ENCODE peak calls at places on chromosomes 16 and 17, in seven cellular contexts. D is IMR-90, C is KBM-7, Z is naive B cell, J is cardiac septum, E is GOT3, W is tibial artery. F is an unnamed sample.

GRCh38 chr16:23948949-23949392 is 113.2 kb downstream of the PRKCB start:
- DNase-seq in C (no peak), E (no peak), W (no peak), J (no peak), Z (no peak), D (no peak), F (no peak)

GRCh38 chr16:67391424-67392300 is 1.6 kb downstream of the TPPP3 start:
- DNase-seq in C (peak), D (no peak), J (peak), W (peak), Z (no peak), E (no peak), F (peak)

GRCh38 chr17:34575182-34575581 is 4.2 kb upstream of the TMEM132E start:
- DNase-seq in E (no peak), W (no peak), D (no peak), C (no peak), Z (no peak), J (no peak), F (no peak)

GRCh38 chr16:68257251-68257905 is 6.9 kb upstream of the SLC7A6 start:
- DNase-seq in E (no peak), C (peak), Z (peak), W (no peak), J (no peak), D (peak), F (peak)

GRCh38 chr17:64694207-64694606 is 32.1 kb upstream of the SMURF2 start:
- DNase-seq in D (peak), J (peak), E (peak), Z (no peak), C (no peak), W (peak), F (no peak)

GRCh38 chr16:84045001-84045817 is 2.6 kb upstream of the SLC38A8 start:
- DNase-seq in Z (no peak), D (no peak), C (no peak), E (no peak), W (no peak), J (no peak), F (no peak)

GRCh38 chr17:48241131-48241591 is 133.6 kb downstream of the SNX11 start:
- DNase-seq in W (no peak), C (peak), Z (no peak), D (peak), J (no peak), E (no peak), F (no peak)

GRCh38 chr17:13393841-13394710 is 207.7 kb downstream of the HS3ST3A1 start:
- DNase-seq in W (no peak), J (no peak), C (no peak), Z (no peak), D (peak), E (no peak), F (no peak)

GRCh38 chr16:67378642-67379041 is 14.7 kb downstream of the TPPP3 start:
- DNase-seq in Z (no peak), E (no peak), C (no peak), D (peak), J (no peak), W (no peak), F (no peak)

GRCh38 chr17:47948706-47949196 is 7.4 kb downstream of the PNPO start:
- DNase-seq in W (no peak), D (no peak), Z (no peak), C (no peak), E (no peak), J (no peak), F (no peak)

GRCh38 chr16:87874639-87875472 is 5.5 kb upstream of the SLC7A5 start:
- DNase-seq in C (no peak), E (no peak), Z (no peak), D (no peak), J (no peak), W (no peak), F (no peak)

GRCh38 chr17:40035162-40035559 is 19.0 kb downstream of the MED24 start:
- DNase-seq in Z (no peak), D (peak), E (no peak), W (no peak), C (peak), J (no peak), F (peak)

GRCh38 chr16:85170066-85171003 is 58.1 kb upstream of the CIBAR2 start:
- DNase-seq in C (no peak), Z (no peak), E (no peak), J (no peak), D (no peak), W (no peak), F (no peak)

GRCh38 chr17:37478187-37478586 is 11.5 kb upstream of the DUSP14 start:
- DNase-seq in E (no peak), J (no peak), D (peak), Z (no peak), W (peak), C (no peak), F (no peak)

GRCh38 chr17:42347198-42347597 is 41.0 kb downstream of the STAT3 start:
- DNase-seq in D (peak), W (peak), E (no peak), Z (no peak), C (no peak), J (no peak), F (no peak)

GRCh38 chr16:79049040-79049439 is 551.5 kb downstream of the MAF start:
- DNase-seq in Z (no peak), E (no peak), D (no peak), J (no peak), W (no peak), C (no peak), F (no peak)

GRCh38 chr16:68276223-68276622 is 11.9 kb downstream of the SLC7A6 start:
- DNase-seq in D (no peak), E (no peak), C (no peak), W (no peak), Z (no peak), J (no peak), F (no peak)

GRCh38 chr16:11610580-11610979 is 23.9 kb upstream of the LITAF start:
- DNase-seq in Z (no peak), D (no peak), C (no peak), J (no peak), W (no peak), E (no peak), F (no peak)

GRCh38 chr16:265711-266110 is 10.0 kb downstream of the RGS11 start:
- DNase-seq in J (no peak), W (no peak), E (no peak), D (no peak), C (no peak), Z (no peak), F (no peak)

GRCh38 chr17:67244621-67245072 is 349 bp downstream of the HELZ start:
- DNase-seq in J (no peak), D (no peak), Z (no peak), C (no peak), W (peak), E (peak), F (no peak)

GRCh38 chr17:82443465-82444283 is 6.9 kb downstream of the CYBC1 start:
- DNase-seq in Z (no peak), W (no peak), D (no peak), J (no peak), E (no peak), C (no peak), F (no peak)

GRCh38 chr17:9192010-9192409 is 170.7 kb downstream of the NTN1 start:
- DNase-seq in C (no peak), E (no peak), Z (no peak), W (no peak), J (no peak), D (peak), F (no peak)

GRCh38 chr16:49499018-49499785 is 125.6 kb downstream of the C16orf78 start:
- DNase-seq in D (no peak), E (no peak), J (peak), Z (no peak), C (no peak), W (peak), F (no peak)

GRCh38 chr17:29549169-29549935 is 17.5 kb downstream of the ABHD15 start:
- DNase-seq in Z (no peak), C (no peak), W (no peak), J (no peak), D (peak), E (no peak), F (no peak)